ENCODE peak calls at places on chromosomes 12 and 14, in six cellular contexts. X is uterus, H is cardiac fibroblast, Q is dorsolateral prefrontal cortex, M is upper lobe of right lung, I is HAP-1. J is an unnamed sample.

GRCh38 chr12:121124402-121125109 is 8.1 kb upstream of the P2RX7 start:
- DNase-seq in X (no peak), H (peak; percentile 88), Q (no peak), M (no peak), I (no peak), J (no peak)

GRCh38 chr12:108482717-108483212 is 32.3 kb upstream of the FICD start:
- DNase-seq in X (no peak), H (no peak), Q (no peak), M (no peak), I (no peak), J (no peak)

GRCh38 chr12:107515446-107515958 is 170.1 kb upstream of the PWP1 start:
- DNase-seq in X (no peak), H (peak; percentile 74), Q (no peak), M (no peak), I (no peak), J (peak; percentile 67)

GRCh38 chr14:54627718-54628345 is 60.9 kb downstream of the SAMD4A start:
- DNase-seq in X (peak; percentile 41), H (peak; percentile 83), Q (peak; percentile 45), M (no peak), I (no peak), J (peak; percentile 78)

GRCh38 chr14:93538411-93538810 is 107.7 kb downstream of the UNC79 start:
- DNase-seq in X (no peak), H (no peak), Q (no peak), M (no peak), I (peak; percentile 50), J (peak; percentile 5)

GRCh38 chr14:89625208-89625987 is 208.4 kb upstream of the FOXN3 start:
- DNase-seq in X (peak; percentile 40), H (peak; percentile 65), Q (peak; percentile 47), M (no peak), I (peak; percentile 50), J (no peak)

GRCh38 chr14:102421366-102422057 is 58.8 kb downstream of the TECPR2 start:
- DNase-seq in X (no peak), H (no peak), Q (no peak), M (peak; percentile 41), I (no peak), J (no peak)

GRCh38 chr12:8501720-8502119 is 11.6 kb upstream of the CLEC4D start:
- DNase-seq in X (no peak), H (no peak), Q (no peak), M (no peak), I (no peak), J (no peak)

GRCh38 chr12:118571730-118572129 is 195.4 kb downstream of the SUDS3 start:
- DNase-seq in X (no peak), H (no peak), Q (no peak), M (no peak), I (no peak), J (no peak)

GRCh38 chr12:123063535-123063934 is 83.1 kb downstream of the ARL6IP4 start:
- DNase-seq in X (no peak), H (no peak), Q (no peak), M (no peak), I (peak; percentile 48), J (peak; percentile 45)

GRCh38 chr12:92021665-92022033 is 124.0 kb downstream of the BTG1 start:
- DNase-seq in X (no peak), H (no peak), Q (no peak), M (no peak), I (peak; percentile 47), J (no peak)

GRCh38 chr12:91889970-91890369 is 255.7 kb downstream of the BTG1 start:
- DNase-seq in X (no peak), H (no peak), Q (no peak), M (no peak), I (no peak), J (no peak)

GRCh38 chr14:82710257-82710841 is 1176.7 kb upstream of the SEL1L start:
- DNase-seq in X (peak; percentile 38), H (peak; percentile 69), Q (no peak), M (peak; percentile 67), I (peak; percentile 88), J (peak; percentile 78)

GRCh38 chr14:101721951-101722661 is 39.4 kb upstream of the PPP2R5C start:
- DNase-seq in X (no peak), H (no peak), Q (no peak), M (no peak), I (no peak), J (peak; percentile 40)

GRCh38 chr14:86838363-86838762 is 1154.6 kb downstream of the GALC start:
- DNase-seq in X (no peak), H (peak; percentile 31), Q (no peak), M (no peak), I (no peak), J (no peak)

GRCh38 chr12:27462151-27462694 is 15.7 kb downstream of the SMCO2 start:
- DNase-seq in X (no peak), H (peak; percentile 93), Q (no peak), M (no peak), I (no peak), J (peak; percentile 92)

GRCh38 chr14:101072945-101073597 is 169.5 kb upstream of the RTL1 start:
- DNase-seq in X (peak; percentile 67), H (peak; percentile 92), Q (peak; percentile 73), M (peak; percentile 66), I (peak; percentile 49), J (peak; percentile 91)

GRCh38 chr12:87929346-87929745 is 99.9 kb downstream of the C12orf50 start:
- DNase-seq in X (no peak), H (no peak), Q (no peak), M (no peak), I (no peak), J (no peak)

GRCh38 chr14:61438497-61438859 is 117.1 kb downstream of the PRKCH start:
- DNase-seq in X (no peak), H (no peak), Q (no peak), M (no peak), I (no peak), J (no peak)

GRCh38 chr12:92141585-92142244 is 3.9 kb downstream of the BTG1 start:
- DNase-seq in X (no peak), H (no peak), Q (no peak), M (no peak), I (no peak), J (no peak)

GRCh38 chr14:63383776-63384367 is 65.1 kb upstream of the GPHB5 start:
- DNase-seq in X (no peak), H (no peak), Q (no peak), M (no peak), I (no peak), J (no peak)

GRCh38 chr12:116482859-116483258 is 76.3 kb upstream of the MAP1LC3B2 start:
- DNase-seq in X (no peak), H (no peak), Q (no peak), M (no peak), I (no peak), J (no peak)
- H3K4me3 ChIP-seq in X (no peak overlapping the region), H (no peak overlapping the region), Q (no peak overlapping the region), M (no peak overlapping the region), I (no peak overlapping the region), J (no peak overlapping the region)

GRCh38 chr12:113422929-113423669 is 919 bp downstream of the SDSL start:
- DNase-seq in X (no peak), H (no peak), Q (no peak), M (no peak), I (no peak), J (no peak)

GRCh38 chr12:113428482-113428881 is 6.3 kb downstream of the SDSL start:
- DNase-seq in X (no peak), H (no peak), Q (no peak), M (no peak), I (no peak), J (no peak)

GRCh38 chr12:113424915-113425823 is 3.0 kb downstream of the SDSL start:
- DNase-seq in X (no peak), H (peak; percentile 78), Q (peak; percentile 71), M (peak; percentile 80), I (peak; percentile 76), J (peak; percentile 44)

GRCh38 chr12:113427882-113428281 is 5.7 kb downstream of the SDSL start:
- DNase-seq in X (no peak), H (no peak), Q (no peak), M (no peak), I (no peak), J (no peak)

DNA sequence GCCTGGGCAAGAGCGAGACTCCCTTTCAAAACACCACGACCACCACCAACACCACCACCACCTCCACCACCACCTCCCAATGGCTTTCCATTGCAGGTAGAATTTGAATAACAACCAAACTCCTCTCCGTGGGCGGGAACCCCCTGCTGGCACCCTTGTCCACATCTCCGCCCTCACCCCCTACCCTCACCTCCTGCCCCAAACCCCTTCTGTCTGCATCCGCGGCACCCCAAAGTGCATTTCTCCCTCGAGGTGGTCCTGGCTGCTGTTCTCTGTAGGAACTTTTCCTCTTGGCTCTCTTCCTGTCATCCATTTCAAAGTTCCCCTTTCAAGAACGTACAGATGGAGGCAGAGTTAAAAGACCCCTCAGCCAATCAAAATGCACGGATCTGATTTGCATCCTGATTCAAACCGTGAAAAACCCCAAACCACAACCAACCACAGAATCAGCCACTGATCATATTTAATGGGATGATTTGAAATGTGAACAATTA is 3.8 kb downstream of the SDSL start:
- DNase-seq in X (no peak), H (no peak), Q (no peak), M (no peak), I (no peak), J (no peak)
- H3K4me3 ChIP-seq in X (no peak overlapping the region), H (no peak overlapping the region), Q (no peak overlapping the region), M (no peak overlapping the region), I (no peak overlapping the region), J (no peak overlapping the region)

GRCh38 chr14:64540208-64541202 is at the start of gene HSPA2:
- DNase-seq in X (peak; percentile 99), H (peak; percentile 100), Q (peak; percentile 98), M (peak; percentile 100), I (no peak), J (peak; percentile 78)

GRCh38 chr14:64541261-64541970 is 875 bp downstream of the HSPA2 start:
- DNase-seq in X (peak; percentile 32), H (no peak), Q (no peak), M (no peak), I (no peak), J (no peak)

GRCh38 chr14:64544607-64545312 is 4.2 kb downstream of the HSPA2 start:
- DNase-seq in X (no peak), H (no peak), Q (no peak), M (no peak), I (no peak), J (no peak)

GRCh38 chr14:64542839-64543207 is 2.3 kb downstream of the HSPA2 start:
- DNase-seq in X (no peak), H (no peak), Q (no peak), M (no peak), I (no peak), J (no peak)

GRCh38 chr14:64541971-64542838 is 1.7 kb downstream of the HSPA2 start:
- DNase-seq in X (no peak), H (no peak), Q (no peak), M (no peak), I (no peak), J (no peak)
- H3K4me3 ChIP-seq in X (peak overlapping the region; percentile 46), H (no peak overlapping the region), Q (peak overlapping the region; percentile 78), M (peak overlapping the region; percentile 79), I (no peak overlapping the region), J (no peak overlapping the region)

GRCh38 chr12:5941907-5942306 is 3.2 kb downstream of the ANO2 start:
- DNase-seq in X (no peak), H (no peak), Q (no peak), M (no peak), I (no peak), J (no peak)

GRCh38 chr12:5946388-5946787 is 1.3 kb upstream of the ANO2 start:
- DNase-seq in X (no peak), H (no peak), Q (no peak), M (no peak), I (no peak), J (no peak)

GRCh38 chr12:5944688-5945070 is 380 bp downstream of the ANO2 start:
- DNase-seq in X (no peak), H (no peak), Q (no peak), M (no peak), I (no peak), J (no peak)

GRCh38 chr12:5945071-5946008 is at the start of gene ANO2:
- DNase-seq in X (no peak), H (peak; percentile 6), Q (no peak), M (peak; percentile 65), I (no peak), J (peak; percentile 25)

GRCh38 chr12:5944053-5944452 is 1.0 kb downstream of the ANO2 start:
- DNase-seq in X (no peak), H (no peak), Q (no peak), M (no peak), I (no peak), J (no peak)
- H3K4me3 ChIP-seq in X (no peak overlapping the region), H (no peak overlapping the region), Q (no peak overlapping the region), M (no peak overlapping the region), I (no peak overlapping the region), J (no peak overlapping the region)

J was measured in cardiac muscle cell.